ENCODE peak calls at places on chromosomes 3 and 15, in ten cellular contexts. One of them, this sample, is unnamed.

GRCh38 chr15:61527836-61528589 is 298.9 kb upstream of the RORA start:
- DNase-seq in GM23338: peak; percentile 41
- DNase-seq in GM12892: no peak
- DNase-seq in HCT116: no peak
- DNase-seq in GM12891: no peak
- DNase-seq in stomach: no peak
- DNase-seq in transverse colon: no peak
- DNase-seq in sigmoid colon: no peak
- DNase-seq in Panc1: no peak
- DNase-seq in GM12878: peak; percentile 8
- DNase-seq in this sample: peak; percentile 25

GRCh38 chr3:109930592-109930991 is 593.2 kb upstream of the DPPA4 start:
- DNase-seq in GM23338: no peak
- DNase-seq in HCT116: no peak
- DNase-seq in GM12891: no peak
- DNase-seq in GM12878: no peak
- DNase-seq in sigmoid colon: no peak
- DNase-seq in GM12892: no peak
- DNase-seq in transverse colon: no peak
- DNase-seq in Panc1: no peak
- DNase-seq in stomach: no peak
- DNase-seq in this sample: no peak

GRCh38 chr15:52733078-52733477 is 53.9 kb upstream of the ATOSA start:
- DNase-seq in sigmoid colon: no peak
- DNase-seq in HCT116: no peak
- DNase-seq in GM23338: no peak
- DNase-seq in stomach: no peak
- DNase-seq in GM12892: no peak
- DNase-seq in Panc1: no peak
- DNase-seq in GM12891: no peak
- DNase-seq in transverse colon: no peak
- DNase-seq in GM12878: no peak
- DNase-seq in this sample: no peak

GRCh38 chr15:37109952-37110630 is 9.7 kb upstream of the MEIS2 start:
- DNase-seq in transverse colon: no peak
- DNase-seq in Panc1: no peak
- DNase-seq in HCT116: no peak
- DNase-seq in stomach: no peak
- DNase-seq in GM12892: no peak
- DNase-seq in GM12878: no peak
- DNase-seq in GM12891: no peak
- DNase-seq in GM23338: peak; percentile 66
- DNase-seq in sigmoid colon: peak; percentile 89
- DNase-seq in this sample: no peak

GRCh38 chr15:88529021-88529630 is 17.4 kb downstream of the DET1 start:
- DNase-seq in sigmoid colon: no peak
- DNase-seq in GM12892: no peak
- DNase-seq in stomach: no peak
- DNase-seq in GM23338: no peak
- DNase-seq in Panc1: no peak
- DNase-seq in transverse colon: no peak
- DNase-seq in HCT116: no peak
- DNase-seq in GM12878: no peak
- DNase-seq in GM12891: no peak
- DNase-seq in this sample: no peak

GRCh38 chr15:98003528-98003927 is 43.0 kb downstream of the ARRDC4 start:
- DNase-seq in Panc1: no peak
- DNase-seq in GM12891: no peak
- DNase-seq in sigmoid colon: no peak
- DNase-seq in transverse colon: no peak
- DNase-seq in GM12892: no peak
- DNase-seq in stomach: no peak
- DNase-seq in GM23338: no peak
- DNase-seq in HCT116: no peak
- DNase-seq in GM12878: no peak
- DNase-seq in this sample: no peak

GRCh38 chr3:143529018-143529478 is 319.2 kb downstream of the SLC9A9 start:
- DNase-seq in GM12891: no peak
- DNase-seq in GM23338: no peak
- DNase-seq in GM12878: peak; percentile 53
- DNase-seq in HCT116: no peak
- DNase-seq in sigmoid colon: no peak
- DNase-seq in transverse colon: peak; percentile 10
- DNase-seq in Panc1: no peak
- DNase-seq in stomach: no peak
- DNase-seq in GM12892: no peak
- DNase-seq in this sample: no peak

GRCh38 chr15:68601206-68602197 is 22.7 kb downstream of the CORO2B start:
- DNase-seq in GM12878: no peak
- DNase-seq in sigmoid colon: no peak
- DNase-seq in HCT116: no peak
- DNase-seq in GM12892: no peak
- DNase-seq in transverse colon: no peak
- DNase-seq in GM23338: no peak
- DNase-seq in Panc1: no peak
- DNase-seq in stomach: no peak
- DNase-seq in GM12891: no peak
- DNase-seq in this sample: peak; percentile 49

GRCh38 chr15:43346305-43346704 is 15.9 kb upstream of the LCMT2 start:
- DNase-seq in sigmoid colon: no peak
- DNase-seq in stomach: no peak
- DNase-seq in Panc1: no peak
- DNase-seq in GM12891: no peak
- DNase-seq in GM23338: no peak
- DNase-seq in GM12892: no peak
- DNase-seq in GM12878: no peak
- DNase-seq in transverse colon: no peak
- DNase-seq in HCT116: no peak
- DNase-seq in this sample: no peak

GRCh38 chr15:84586641-84587160 is 14.1 kb upstream of the ZSCAN2 start:
- DNase-seq in HCT116: no peak
- DNase-seq in GM12891: no peak
- DNase-seq in stomach: no peak
- DNase-seq in transverse colon: no peak
- DNase-seq in GM12878: no peak
- DNase-seq in Panc1: no peak
- DNase-seq in GM12892: no peak
- DNase-seq in sigmoid colon: no peak
- DNase-seq in GM23338: peak; percentile 32
- DNase-seq in this sample: no peak

GRCh38 chr3:63032876-63033275 is 157.7 kb upstream of the CADPS start:
- DNase-seq in stomach: no peak
- DNase-seq in sigmoid colon: no peak
- DNase-seq in transverse colon: no peak
- DNase-seq in Panc1: no peak
- DNase-seq in GM12892: no peak
- DNase-seq in HCT116: no peak
- DNase-seq in GM23338: no peak
- DNase-seq in GM12878: no peak
- DNase-seq in GM12891: no peak
- DNase-seq in this sample: no peak

GRCh38 chr3:117407317-117407716 is 697.7 kb downstream of the TUSC7 start:
- DNase-seq in GM12878: no peak
- DNase-seq in GM12892: no peak
- DNase-seq in Panc1: no peak
- DNase-seq in GM12891: no peak
- DNase-seq in transverse colon: no peak
- DNase-seq in stomach: no peak
- DNase-seq in HCT116: no peak
- DNase-seq in sigmoid colon: no peak
- DNase-seq in GM23338: peak; percentile 69
- DNase-seq in this sample: peak; percentile 40

GRCh38 chr3:190446492-190447301 is 3.0 kb downstream of the TMEM207 start:
- DNase-seq in sigmoid colon: no peak
- DNase-seq in HCT116: no peak
- DNase-seq in GM12891: no peak
- DNase-seq in GM12892: no peak
- DNase-seq in GM23338: no peak
- DNase-seq in Panc1: no peak
- DNase-seq in transverse colon: no peak
- DNase-seq in stomach: no peak
- DNase-seq in GM12878: no peak
- DNase-seq in this sample: peak; percentile 11

GRCh38 chr3:40366203-40367162 is 20.5 kb upstream of the ENTPD3 start:
- DNase-seq in sigmoid colon: no peak
- DNase-seq in transverse colon: no peak
- DNase-seq in Panc1: no peak
- DNase-seq in GM12891: no peak
- DNase-seq in GM12878: no peak
- DNase-seq in HCT116: no peak
- DNase-seq in GM12892: no peak
- DNase-seq in GM23338: no peak
- DNase-seq in stomach: no peak
- DNase-seq in this sample: no peak

GRCh38 chr3:172836390-172836997 is 86.0 kb downstream of the ECT2 start:
- DNase-seq in GM12878: no peak
- DNase-seq in GM12891: no peak
- DNase-seq in stomach: no peak
- DNase-seq in transverse colon: peak; percentile 20
- DNase-seq in HCT116: peak; percentile 32
- DNase-seq in Panc1: peak; percentile 32
- DNase-seq in GM12892: no peak
- DNase-seq in sigmoid colon: no peak
- DNase-seq in GM23338: peak; percentile 84
- DNase-seq in this sample: peak; percentile 65

GRCh38 chr15:45980376-45980775 is 345.5 kb downstream of the SQOR start:
- DNase-seq in stomach: no peak
- DNase-seq in sigmoid colon: no peak
- DNase-seq in GM23338: no peak
- DNase-seq in HCT116: no peak
- DNase-seq in GM12878: no peak
- DNase-seq in GM12892: no peak
- DNase-seq in Panc1: no peak
- DNase-seq in GM12891: no peak
- DNase-seq in transverse colon: no peak
- DNase-seq in this sample: no peak
- TF ChIP-seq POLR2AphosphoS5 in stomach: no peak
- TF ChIP-seq POLR2AphosphoS5 in sigmoid colon: no peak
- TF ChIP-seq POLR2AphosphoS5 in GM23338: no peak
- TF ChIP-seq POLR2AphosphoS5 in HCT116: no peak
- TF ChIP-seq POLR2AphosphoS5 in GM12878: no peak
- TF ChIP-seq POLR2AphosphoS5 in GM12892: no peak
- TF ChIP-seq POLR2AphosphoS5 in Panc1: no peak
- TF ChIP-seq POLR2AphosphoS5 in GM12891: no peak
- TF ChIP-seq POLR2AphosphoS5 in transverse colon: no peak
- TF ChIP-seq POLR2AphosphoS5 in this sample: no peak

DNA sequence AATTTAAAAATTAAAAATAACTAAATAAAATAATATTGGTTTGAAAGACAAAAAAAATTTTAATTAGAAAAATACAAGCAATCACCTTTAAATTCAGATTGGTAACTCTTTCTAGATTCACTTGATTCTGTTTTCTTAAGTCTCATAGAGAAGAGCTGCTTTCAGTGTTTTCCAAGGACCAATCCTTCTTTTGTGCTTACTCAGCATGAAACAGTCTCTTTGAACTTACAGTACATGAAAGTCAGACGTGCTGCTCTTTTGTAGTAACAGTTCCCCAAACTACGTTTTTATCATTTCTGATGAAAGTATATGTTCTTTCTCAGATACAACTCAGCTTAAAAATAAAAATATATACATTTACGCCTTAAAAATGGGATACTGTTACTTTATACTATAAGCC is 171.9 kb upstream of the CCDC54 start:
- DNase-seq in GM12878: no peak
- DNase-seq in Panc1: no peak
- DNase-seq in sigmoid colon: no peak
- DNase-seq in HCT116: no peak
- DNase-seq in transverse colon: no peak
- DNase-seq in GM12891: no peak
- DNase-seq in GM12892: no peak
- DNase-seq in stomach: no peak
- DNase-seq in GM23338: peak; percentile 19
- DNase-seq in this sample: no peak
- TF ChIP-seq POLR2AphosphoS5 in GM12878: no peak
- TF ChIP-seq POLR2AphosphoS5 in Panc1: no peak
- TF ChIP-seq POLR2AphosphoS5 in sigmoid colon: no peak
- TF ChIP-seq POLR2AphosphoS5 in HCT116: no peak
- TF ChIP-seq POLR2AphosphoS5 in transverse colon: no peak
- TF ChIP-seq POLR2AphosphoS5 in GM12891: no peak
- TF ChIP-seq POLR2AphosphoS5 in GM12892: no peak
- TF ChIP-seq POLR2AphosphoS5 in stomach: no peak
- TF ChIP-seq POLR2AphosphoS5 in GM23338: no peak
- TF ChIP-seq POLR2AphosphoS5 in this sample: no peak

GRCh38 chr3:13896473-13897154 is 16.7 kb upstream of the WNT7A start:
- DNase-seq in GM12891: no peak
- DNase-seq in GM12892: no peak
- DNase-seq in Panc1: no peak
- DNase-seq in GM23338: peak; percentile 92
- DNase-seq in HCT116: peak; percentile 63
- DNase-seq in transverse colon: peak; percentile 59
- DNase-seq in stomach: peak; percentile 63
- DNase-seq in sigmoid colon: peak; percentile 72
- DNase-seq in GM12878: peak; percentile 16
- DNase-seq in this sample: peak; percentile 57
- TF ChIP-seq POLR2AphosphoS5 in GM12891: no peak
- TF ChIP-seq POLR2AphosphoS5 in GM12892: no peak
- TF ChIP-seq POLR2AphosphoS5 in Panc1: no peak
- TF ChIP-seq POLR2AphosphoS5 in GM23338: no peak
- TF ChIP-seq POLR2AphosphoS5 in HCT116: no peak
- TF ChIP-seq POLR2AphosphoS5 in transverse colon: no peak
- TF ChIP-seq POLR2AphosphoS5 in stomach: no peak
- TF ChIP-seq POLR2AphosphoS5 in sigmoid colon: no peak
- TF ChIP-seq POLR2AphosphoS5 in GM12878: no peak
- TF ChIP-seq POLR2AphosphoS5 in this sample: no peak

DNA sequence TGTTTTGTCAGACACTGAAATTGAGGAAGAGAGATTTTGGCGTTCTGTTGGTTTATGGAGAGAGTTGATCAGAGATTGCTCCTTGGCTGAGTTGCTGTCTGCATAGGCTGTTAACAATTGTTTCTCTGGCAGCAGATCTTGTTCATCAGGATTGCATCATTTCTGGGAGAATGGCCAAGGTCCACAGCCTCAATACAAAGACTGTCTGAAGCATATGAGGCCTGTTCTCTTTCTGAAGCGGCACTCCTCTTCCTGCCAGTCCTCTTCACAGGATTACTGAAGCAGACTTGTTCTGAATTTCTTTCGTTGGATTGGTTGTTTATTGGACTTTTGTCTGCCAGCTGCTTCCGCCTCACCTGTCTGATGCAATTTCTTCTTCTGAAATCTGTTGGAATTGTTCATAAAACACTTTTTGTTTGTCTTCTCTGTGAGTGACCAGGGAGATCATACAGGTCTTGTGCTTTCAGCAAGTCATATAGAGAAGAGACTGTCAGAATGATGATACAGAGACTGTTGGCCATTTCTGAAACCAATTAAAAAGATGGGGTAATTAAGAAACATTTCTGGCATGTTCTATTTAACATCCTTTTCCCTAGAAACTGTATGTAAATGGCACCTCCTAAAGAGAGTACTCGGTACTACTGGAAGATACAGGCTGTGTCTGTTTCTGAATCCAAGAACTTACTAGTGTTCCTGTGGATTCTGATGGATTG is 25.5 kb downstream of the SETD5 start:
- DNase-seq in sigmoid colon: peak; percentile 95
- DNase-seq in GM12892: no peak
- DNase-seq in stomach: peak; percentile 87
- DNase-seq in HCT116: peak; percentile 91
- DNase-seq in Panc1: peak; percentile 85
- DNase-seq in GM23338: peak; percentile 75
- DNase-seq in transverse colon: peak; percentile 87
- DNase-seq in GM12878: no peak
- DNase-seq in GM12891: no peak
- DNase-seq in this sample: peak; percentile 99
- TF ChIP-seq POLR2AphosphoS5 in sigmoid colon: peak; percentile 83
- TF ChIP-seq POLR2AphosphoS5 in GM12892: no peak
- TF ChIP-seq POLR2AphosphoS5 in stomach: peak; percentile 86
- TF ChIP-seq POLR2AphosphoS5 in HCT116: peak; percentile 84
- TF ChIP-seq POLR2AphosphoS5 in Panc1: peak; percentile 55
- TF ChIP-seq POLR2AphosphoS5 in GM23338: no peak
- TF ChIP-seq POLR2AphosphoS5 in transverse colon: peak; percentile 73
- TF ChIP-seq POLR2AphosphoS5 in GM12878: no peak
- TF ChIP-seq POLR2AphosphoS5 in GM12891: no peak
- TF ChIP-seq POLR2AphosphoS5 in this sample: peak; percentile 54

GRCh38 chr3:136994772-136995516 is 37.2 kb downstream of the IL20RB start:
- DNase-seq in sigmoid colon: peak; percentile 93
- DNase-seq in HCT116: no peak
- DNase-seq in Panc1: no peak
- DNase-seq in GM12891: no peak
- DNase-seq in GM12878: no peak
- DNase-seq in transverse colon: peak; percentile 92
- DNase-seq in stomach: peak; percentile 89
- DNase-seq in GM23338: no peak
- DNase-seq in GM12892: no peak
- DNase-seq in this sample: peak; percentile 98
- TF ChIP-seq POLR2AphosphoS5 in sigmoid colon: peak; percentile 59
- TF ChIP-seq POLR2AphosphoS5 in HCT116: no peak
- TF ChIP-seq POLR2AphosphoS5 in Panc1: no peak
- TF ChIP-seq POLR2AphosphoS5 in GM12891: no peak
- TF ChIP-seq POLR2AphosphoS5 in GM12878: no peak
- TF ChIP-seq POLR2AphosphoS5 in transverse colon: peak; percentile 17
- TF ChIP-seq POLR2AphosphoS5 in stomach: peak; percentile 71
- TF ChIP-seq POLR2AphosphoS5 in GM23338: no peak
- TF ChIP-seq POLR2AphosphoS5 in GM12892: no peak
- TF ChIP-seq POLR2AphosphoS5 in this sample: peak; percentile 40